ENCODE peak calls at places on chromosome 2, in seven cellular contexts. O is Peyer's patch, W is fibroblast of lung, P is HFF-Myc, U is heart left ventricle, K is sigmoid colon, H is transverse colon. F is an unnamed sample.

GRCh38 chr2:149799296-149799695 is 211.7 kb upstream of the MMADHC start:
- DNase-seq in O (no peak), W (peak), P (peak), U (no peak), K (no peak), H (no peak), F (peak)

GRCh38 chr2:56741601-56742102 is 557.9 kb downstream of the CCDC85A start:
- DNase-seq in O (no peak), W (peak), P (peak), U (peak), K (no peak), H (no peak), F (peak)

GRCh38 chr2:168182850-168183249 is 64.5 kb downstream of the STK39 start:
- DNase-seq in O (no peak), W (no peak), P (no peak), U (no peak), K (no peak), H (no peak), F (no peak)

GRCh38 chr2:3345621-3346020 is 32.0 kb downstream of the EIPR1 start:
- DNase-seq in O (no peak), W (no peak), P (no peak), U (no peak), K (no peak), H (no peak), F (no peak)

GRCh38 chr2:120620025-120620793 is 115.5 kb upstream of the GLI2 start:
- DNase-seq in O (no peak), W (peak), P (peak), U (no peak), K (no peak), H (no peak), F (peak)

GRCh38 chr2:220779918-220780317 is 792.2 kb downstream of the EPHA4 start:
- DNase-seq in O (no peak), W (peak), P (peak), U (no peak), K (no peak), H (no peak), F (peak)

GRCh38 chr2:98518106-98518505 is 73.4 kb downstream of the INPP4A start:
- DNase-seq in O (peak), W (no peak), P (no peak), U (no peak), K (peak), H (peak), F (no peak)

GRCh38 chr2:43542285-43542933 is 53.4 kb downstream of the THADA start:
- DNase-seq in O (no peak), W (peak), P (no peak), U (no peak), K (no peak), H (no peak), F (peak)

DNA sequence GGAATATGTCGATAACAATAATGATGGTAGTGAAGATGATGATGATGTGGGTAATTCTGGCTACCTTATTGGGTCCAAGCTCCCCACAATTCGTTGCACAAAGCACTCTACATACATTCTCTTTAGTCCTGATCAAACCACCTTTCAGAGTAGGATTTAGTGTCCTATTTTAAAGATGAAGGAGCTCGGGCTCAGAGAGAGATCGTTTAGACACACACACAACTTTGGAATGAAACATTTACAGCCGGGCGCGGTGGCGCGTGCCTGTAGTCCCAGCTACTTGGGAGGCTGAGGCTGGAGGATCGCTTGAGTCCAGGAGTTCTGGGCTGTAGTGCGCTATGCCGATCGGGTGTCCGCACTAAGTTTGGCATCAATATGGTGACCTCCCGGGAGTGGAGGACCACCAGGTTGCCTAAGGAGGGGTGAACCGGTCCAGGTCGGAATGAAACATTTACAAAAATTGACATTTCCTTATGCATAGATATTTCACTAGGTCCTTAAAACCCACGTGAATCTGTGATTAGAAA is 50.7 kb downstream of the GREB1 start:
- DNase-seq in O (no peak), W (no peak), P (no peak), U (no peak), K (peak), H (no peak), F (no peak)
- TF ChIP-seq CTCF in O (no peak), W (no peak), P (no peak), U (no peak), K (no peak), H (no peak), F (no peak)

DNA sequence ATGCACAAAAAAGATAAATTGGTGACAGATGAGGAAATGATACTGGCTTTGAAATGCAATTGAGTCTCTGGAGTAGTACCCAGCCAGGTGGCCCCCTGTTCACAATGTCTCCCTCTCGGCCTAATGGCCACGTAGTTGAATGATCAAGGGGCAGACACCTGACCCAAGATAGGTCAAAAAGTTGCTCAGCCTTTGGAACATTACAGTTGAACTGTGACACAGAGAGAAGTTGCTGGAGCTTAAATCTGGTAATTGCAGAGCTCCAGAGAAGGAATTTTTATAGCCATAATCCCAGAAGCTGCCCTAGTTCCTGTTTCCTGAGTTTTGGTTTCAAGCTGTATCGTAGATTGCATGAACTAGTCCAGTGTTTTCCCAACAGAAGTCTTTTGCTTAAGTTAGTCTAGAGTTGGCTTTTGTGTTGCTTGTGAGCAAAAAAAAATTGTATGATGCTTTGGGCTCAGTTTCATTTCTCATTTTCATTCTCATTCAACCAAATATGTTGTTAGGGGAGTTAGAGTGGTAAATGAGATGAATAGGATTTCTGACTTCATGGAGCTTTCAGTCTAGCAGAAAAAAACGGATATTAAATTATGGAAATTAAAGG is 117.9 kb downstream of the CSRNP3 start:
- DNase-seq in O (peak), W (no peak), P (no peak), U (no peak), K (no peak), H (no peak), F (no peak)
- H3K4me3 ChIP-seq in O (no peak), W (no peak), P (no peak), U (no peak), K (no peak), H (no peak), F (no peak)

GRCh38 chr2:240359695-240360094 is 75.8 kb upstream of the GPC1 start:
- DNase-seq in O (no peak), W (no peak), P (no peak), U (peak), K (no peak), H (no peak), F (no peak)
- TF ChIP-seq CTCF in O (no peak), W (no peak), P (no peak), U (no peak), K (no peak), H (no peak), F (no peak)

DNA sequence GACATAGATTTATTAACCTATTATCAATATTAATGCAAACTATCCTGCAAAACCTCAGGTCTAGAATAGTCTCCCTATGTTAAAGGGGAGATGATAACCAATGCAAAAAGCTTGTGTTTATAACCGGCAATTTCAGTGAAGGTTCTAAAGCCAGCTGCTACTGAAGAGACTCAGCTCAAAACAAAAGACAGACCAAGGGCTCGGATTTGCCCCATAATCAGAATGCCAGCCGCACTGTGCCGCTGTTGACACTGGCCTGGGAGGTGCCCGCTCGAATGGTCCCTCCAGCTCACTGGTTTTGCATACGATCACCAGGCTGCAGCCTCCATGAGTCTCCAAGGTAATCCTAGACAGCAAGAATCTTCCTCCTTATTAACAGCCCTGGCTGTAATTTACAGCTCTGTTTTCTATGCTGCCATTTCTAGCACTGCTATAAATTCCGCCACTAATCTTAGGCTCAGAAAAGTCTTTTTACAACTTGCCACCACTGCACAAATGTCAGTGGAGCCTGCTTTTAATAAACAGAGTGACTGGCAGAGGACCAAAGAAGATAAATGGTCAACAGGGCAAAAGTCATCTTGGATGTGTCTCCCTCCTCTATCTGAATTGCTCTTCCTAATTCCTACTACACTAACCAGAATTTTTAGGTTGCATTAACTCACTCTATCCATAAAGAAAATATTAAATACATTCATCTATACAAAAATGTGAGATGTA is 155.7 kb upstream of the SH3BP4 start:
- DNase-seq in O (no peak), W (no peak), P (no peak), U (no peak), K (no peak), H (no peak), F (no peak)
- H3K4me3 ChIP-seq in O (no peak), W (no peak), P (no peak), U (no peak), K (no peak), H (no peak), F (no peak)

DNA sequence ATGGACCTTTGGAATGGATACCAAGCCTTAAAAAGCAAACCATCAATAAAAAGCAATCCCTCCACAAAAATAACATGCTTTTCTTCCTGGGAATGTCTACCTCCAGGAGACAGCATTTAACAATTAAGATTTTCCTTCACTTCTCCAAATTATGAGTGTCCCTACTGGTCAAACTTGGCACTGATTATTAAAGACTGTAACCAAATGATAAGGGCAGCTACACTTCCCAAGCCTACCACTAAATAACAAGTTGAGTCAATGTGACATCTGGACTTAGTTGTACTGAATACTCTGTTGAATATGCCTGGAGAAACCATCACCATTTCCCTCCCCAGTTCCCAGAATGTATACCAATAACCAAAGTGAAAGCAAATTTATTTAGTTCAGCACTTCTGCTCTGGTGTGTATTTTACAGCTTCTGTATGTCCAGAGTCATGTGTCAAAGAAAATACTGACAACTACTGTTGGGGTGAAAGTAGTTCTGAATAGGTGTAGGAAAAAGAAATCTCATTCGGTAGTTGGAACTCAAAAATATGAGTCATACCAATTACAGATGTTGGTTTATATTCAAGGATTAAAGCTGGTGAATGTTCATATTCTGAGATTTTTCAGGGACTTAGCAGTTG is 1291.7 kb upstream of the GYPC start:
- DNase-seq in O (no peak), W (no peak), P (no peak), U (no peak), K (no peak), H (no peak), F (no peak)
- TF ChIP-seq CTCF in O (no peak), W (no peak), P (no peak), U (no peak), K (no peak), H (no peak), F (no peak)

DNA sequence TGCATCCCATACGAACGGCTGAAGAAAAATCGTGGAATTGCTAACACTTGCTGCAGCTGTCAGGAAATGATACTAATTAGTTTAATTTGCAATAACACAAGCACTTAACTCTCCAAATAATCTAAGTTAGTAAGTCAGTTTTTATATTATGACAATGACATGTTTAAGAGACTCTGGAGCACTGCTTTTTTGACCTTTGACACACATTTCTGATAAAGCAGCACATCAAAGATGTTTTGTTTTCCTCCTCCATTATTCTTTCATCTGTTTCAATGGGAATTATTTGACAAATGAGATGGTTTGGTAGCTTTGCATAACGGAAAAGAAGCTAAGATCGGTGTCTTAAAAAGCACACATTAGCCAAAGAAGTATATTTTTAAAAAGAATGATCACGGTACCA is 123.8 kb upstream of the SATB2 start:
- DNase-seq in O (no peak), W (no peak), P (no peak), U (no peak), K (no peak), H (no peak), F (no peak)
- H3K4me3 ChIP-seq in O (no peak), W (peak), P (no peak), U (no peak), K (peak), H (peak), F (peak)

GRCh38 chr2:138829326-138829725 is 49.1 kb upstream of the NXPH2 start:
- DNase-seq in O (peak), W (peak), P (no peak), U (no peak), K (no peak), H (no peak), F (peak)
- TF ChIP-seq CTCF in O (no peak), W (no peak), P (peak), U (no peak), K (no peak), H (no peak), F (peak)

GRCh38 chr2:198371329-198371728 is 566.9 kb downstream of the PLCL1 start:
- DNase-seq in O (no peak), W (no peak), P (no peak), U (no peak), K (no peak), H (no peak), F (no peak)
- H3K4me3 ChIP-seq in O (no peak), W (no peak), P (no peak), U (no peak), K (no peak), H (no peak), F (no peak)

F was measured in cardiac fibroblast.